ENCODE peak calls at places on chromosomes 4 and X, in six cellular contexts. M is ELF-1; L is activated CD4-positive, alpha-beta memory T cell treated with anti-CD3 and anti-CD28 coated beads, Interleukin-2, amount 10 ng/mL, durations not matched to agents 7 days and 5 days; Q is activated T-helper 1 cell treated with anti-CD3 and anti-CD28 coated beads, Interleukin-12 subunit alpha, Interleukin-12 subunit beta, Interleukin-2, Interleukin-4 antibody, amounts not matched to agents 30 ng/mL and 10 ng/mL and 1 ng/mL, durations not matched to agents 14 hours and 24 hours and 36 hours; H is GM19239; Z is SJSA1. X is an unnamed sample.

GRCh38 chrX:21509912-21510311 is 135.7 kb downstream of the CNKSR2 start:
- DNase-seq in H (no peak), Q (no peak), L (no peak), M (no peak), Z (peak), X (no peak)

GRCh38 chrX:101619336-101619735 is 1.5 kb upstream of the ARMCX6 start:
- DNase-seq in L (no peak), Z (no peak), Q (no peak), H (no peak), M (peak), X (no peak)

GRCh38 chrX:124005220-124005619 is 43.7 kb downstream of the STAG2 start:
- DNase-seq in Q (no peak), M (no peak), L (no peak), Z (no peak), H (no peak), X (no peak)

GRCh38 chr4:3656441-3657376 is 109.5 kb upstream of the ADRA2C start:
- DNase-seq in H (no peak), Q (no peak), L (no peak), M (no peak), Z (no peak), X (no peak)

GRCh38 chrX:44913656-44914531 is 40.9 kb downstream of the KDM6A start:
- DNase-seq in H (no peak), L (no peak), M (no peak), Z (no peak), Q (no peak), X (no peak)

GRCh38 chr4:128525387-128525786 is 237.8 kb upstream of the PGRMC2 start:
- DNase-seq in H (no peak), L (no peak), Q (no peak), Z (peak), M (no peak), X (no peak)

GRCh38 chr4:177308842-177309524 is 691 bp upstream of the NEIL3 start:
- DNase-seq in Q (no peak), Z (no peak), H (no peak), M (no peak), L (peak), X (no peak)

GRCh38 chrX:21004835-21005234 is 369.4 kb upstream of the CNKSR2 start:
- DNase-seq in H (no peak), Q (no peak), L (no peak), M (no peak), Z (no peak), X (no peak)

GRCh38 chrX:154717824-154718223 is 33.1 kb downstream of the GAB3 start:
- DNase-seq in H (no peak), M (no peak), L (peak), Z (peak), Q (no peak), X (no peak)

GRCh38 chrX:14356401-14356800 is 172.9 kb upstream of the GLRA2 start:
- DNase-seq in Q (no peak), H (no peak), L (no peak), Z (peak), M (no peak), X (no peak)

GRCh38 chrX:41180194-41180902 is 95.1 kb downstream of the USP9X start:
- DNase-seq in L (peak), Z (peak), H (no peak), Q (peak), M (peak), X (peak)

GRCh38 chr4:94076498-94076897 is 131.2 kb upstream of the SMARCAD1 start:
- DNase-seq in H (no peak), Z (no peak), M (no peak), L (no peak), Q (no peak), X (no peak)

GRCh38 chr4:63589796-63590195 is 819.5 kb downstream of the TECRL start:
- DNase-seq in H (no peak), M (peak), Q (no peak), L (no peak), Z (no peak), X (no peak)

GRCh38 chr4:76704133-76704881 is 193.6 kb downstream of the SOWAHB start:
- DNase-seq in L (no peak), M (peak), Z (peak), Q (no peak), H (no peak), X (no peak)

GRCh38 chr4:6180841-6181631 is 19.3 kb downstream of the JAKMIP1 start:
- DNase-seq in M (no peak), H (no peak), L (peak), Z (no peak), Q (peak), X (peak)

GRCh38 chr4:105191621-105192210 is 45.0 kb downstream of the TET2 start:
- DNase-seq in L (no peak), M (no peak), H (no peak), Q (no peak), Z (no peak), X (no peak)

GRCh38 chrX:21811832-21812231 is 27.6 kb upstream of the MBTPS2 start:
- DNase-seq in H (no peak), M (no peak), Z (no peak), L (no peak), Q (no peak), X (no peak)

GRCh38 chrX:49166914-49167739 is 4.6 kb downstream of the MAGIX start:
- DNase-seq in M (peak), L (peak), Q (peak), Z (peak), H (no peak), X (peak)

GRCh38 chr4:82431026-82431745 is 796 bp downstream of the ENOPH1 start:
- DNase-seq in H (no peak), Z (peak), L (peak), M (peak), Q (peak), X (peak)

GRCh38 chr4:2248044-2248780 is 6.3 kb upstream of the HAUS3 start:
- DNase-seq in Z (no peak), M (no peak), L (peak), H (peak), Q (no peak), X (no peak)

GRCh38 chr4:54277691-54278090 is 48.6 kb downstream of the PDGFRA start:
- DNase-seq in H (no peak), Q (peak), L (peak), M (no peak), Z (no peak), X (no peak)

GRCh38 chr4:189146994-189147929 is 793.4 kb upstream of the FRG1 start:
- DNase-seq in Q (no peak), Z (no peak), M (no peak), H (no peak), L (no peak), X (no peak)

GRCh38 chr4:11119474-11119873 is 309.2 kb downstream of the HS3ST1 start:
- DNase-seq in Z (no peak), Q (no peak), H (no peak), L (no peak), M (no peak), X (no peak)

GRCh38 chr4:106329027-106329618 is 12.8 kb downstream of the AIMP1 start:
- DNase-seq in H (no peak), M (no peak), Z (peak), L (no peak), Q (no peak), X (no peak)

GRCh38 chr4:16457944-16458343 is 231.7 kb upstream of the TAPT1 start:
- DNase-seq in M (no peak), Q (no peak), L (no peak), Z (no peak), H (no peak), X (no peak)

GRCh38 chr4:71553605-71554004 is 214.8 kb downstream of the SLC4A4 start:
- DNase-seq in Z (no peak), Q (no peak), L (no peak), H (no peak), M (no peak), X (no peak)

GRCh38 chrX:13090261-13091110 is 46.1 kb upstream of the FAM9C start:
- DNase-seq in M (peak), H (no peak), L (no peak), Q (no peak), Z (no peak), X (no peak)

GRCh38 chrX:46666831-46667230 is 92.1 kb downstream of the SLC9A7 start:
- DNase-seq in Q (no peak), H (no peak), M (no peak), L (no peak), Z (no peak), X (no peak)

GRCh38 chr4:96035727-96036126 is 195.8 kb downstream of the PDHA2 start:
- DNase-seq in Z (no peak), Q (no peak), L (no peak), M (no peak), H (no peak), X (no peak)

GRCh38 chr4:94803181-94803580 is 45.4 kb downstream of the BMPR1B start:
- DNase-seq in Z (no peak), Q (no peak), L (no peak), H (no peak), M (no peak), X (no peak)

GRCh38 chrX:102651968-102652744 is 873 bp downstream of the GPRASP1 start:
- DNase-seq in M (peak), Q (peak), Z (peak), L (peak), H (no peak), X (peak)

GRCh38 chr4:25792200-25792791 is 70.5 kb downstream of the SEL1L3 start:
- DNase-seq in Z (no peak), Q (no peak), H (no peak), L (no peak), M (peak), X (no peak)

GRCh38 chr4:159105761-159106243 is 2.9 kb downstream of the RAPGEF2 start:
- DNase-seq in Z (no peak), L (no peak), Q (no peak), M (peak), H (no peak), X (peak)

GRCh38 chr4:23614284-23614892 is 275.5 kb downstream of the PPARGC1A start:
- DNase-seq in H (no peak), L (no peak), M (peak), Z (no peak), Q (no peak), X (no peak)

X was measured in activated naive CD4-positive, alpha-beta T cell treated with Interleukin-2 at 50 U/mL for 16 hours.